ENCODE peak calls at places on chromosomes 7 and 10, in six cellular contexts. One of them, this sample, is unnamed.

GRCh38 chr7:129670636-129671035 is 59.1 kb downstream of the NRF1 start:
- DNase-seq in GM23338: no peak
- DNase-seq in Panc1: no peak
- DNase-seq in breast epithelium: no peak
- DNase-seq in HCT116: no peak
- DNase-seq in stomach: no peak
- DNase-seq in this sample: no peak

GRCh38 chr10:57696641-57697040 is 571.1 kb downstream of the IPMK start:
- DNase-seq in GM23338: no peak
- DNase-seq in Panc1: peak; percentile 52
- DNase-seq in breast epithelium: no peak
- DNase-seq in HCT116: no peak
- DNase-seq in stomach: no peak
- DNase-seq in this sample: no peak

GRCh38 chr7:75033064-75033463 is 40.5 kb downstream of the RCC1L start:
- DNase-seq in GM23338: peak; percentile 82
- DNase-seq in Panc1: no peak
- DNase-seq in breast epithelium: no peak
- DNase-seq in HCT116: no peak
- DNase-seq in stomach: no peak
- DNase-seq in this sample: no peak

GRCh38 chr10:14389981-14390590 is 59.4 kb upstream of the FRMD4A start:
- DNase-seq in GM23338: no peak
- DNase-seq in Panc1: no peak
- DNase-seq in breast epithelium: no peak
- DNase-seq in HCT116: no peak
- DNase-seq in stomach: no peak
- DNase-seq in this sample: no peak

GRCh38 chr10:77641788-77642397 is 4.3 kb upstream of the KCNMA1 start:
- DNase-seq in GM23338: peak; percentile 91
- DNase-seq in Panc1: peak; percentile 84
- DNase-seq in breast epithelium: no peak
- DNase-seq in HCT116: peak; percentile 64
- DNase-seq in stomach: peak; percentile 77
- DNase-seq in this sample: no peak

GRCh38 chr7:8627322-8627721 is 193.9 kb downstream of the NXPH1 start:
- DNase-seq in GM23338: peak; percentile 33
- DNase-seq in Panc1: no peak
- DNase-seq in breast epithelium: no peak
- DNase-seq in HCT116: no peak
- DNase-seq in stomach: no peak
- DNase-seq in this sample: no peak

GRCh38 chr10:34690403-34691049 is 124.6 kb downstream of the PARD3 start:
- DNase-seq in GM23338: no peak
- DNase-seq in Panc1: no peak
- DNase-seq in breast epithelium: no peak
- DNase-seq in HCT116: no peak
- DNase-seq in stomach: no peak
- DNase-seq in this sample: peak; percentile 45

GRCh38 chr10:112442063-112442462 is 4.7 kb downstream of the ZDHHC6 start:
- DNase-seq in GM23338: no peak
- DNase-seq in Panc1: no peak
- DNase-seq in breast epithelium: no peak
- DNase-seq in HCT116: no peak
- DNase-seq in stomach: no peak
- DNase-seq in this sample: no peak

GRCh38 chr10:100184426-100185219 is 1.2 kb downstream of the ERLIN1 start:
- DNase-seq in GM23338: peak; percentile 19
- DNase-seq in Panc1: no peak
- DNase-seq in breast epithelium: no peak
- DNase-seq in HCT116: peak; percentile 12
- DNase-seq in stomach: no peak
- DNase-seq in this sample: no peak

GRCh38 chr10:104273291-104273690 is 4.3 kb downstream of the GSTO2 start:
- DNase-seq in GM23338: no peak
- DNase-seq in Panc1: no peak
- DNase-seq in breast epithelium: no peak
- DNase-seq in HCT116: no peak
- DNase-seq in stomach: no peak
- DNase-seq in this sample: no peak

GRCh38 chr10:61628875-61629513 is 33.7 kb upstream of the CABCOCO1 start:
- DNase-seq in GM23338: peak; percentile 37
- DNase-seq in Panc1: peak; percentile 74
- DNase-seq in breast epithelium: no peak
- DNase-seq in HCT116: no peak
- DNase-seq in stomach: no peak
- DNase-seq in this sample: no peak

GRCh38 chr7:42237162-42237821 is at the start of gene GLI3:
- DNase-seq in GM23338: peak; percentile 93
- DNase-seq in Panc1: no peak
- DNase-seq in breast epithelium: peak; percentile 85
- DNase-seq in HCT116: no peak
- DNase-seq in stomach: peak; percentile 58
- DNase-seq in this sample: peak; percentile 96

GRCh38 chr7:111180273-111180814 is 89.4 kb downstream of the LRRN3 start:
- DNase-seq in GM23338: no peak
- DNase-seq in Panc1: no peak
- DNase-seq in breast epithelium: no peak
- DNase-seq in HCT116: no peak
- DNase-seq in stomach: no peak
- DNase-seq in this sample: no peak

GRCh38 chr7:64736575-64736974 is 57.7 kb upstream of the ZNF138 start:
- DNase-seq in GM23338: no peak
- DNase-seq in Panc1: no peak
- DNase-seq in breast epithelium: no peak
- DNase-seq in HCT116: no peak
- DNase-seq in stomach: no peak
- DNase-seq in this sample: no peak

GRCh38 chr7:85469446-85469970 is 282.7 kb upstream of the SEMA3D start:
- DNase-seq in GM23338: no peak
- DNase-seq in Panc1: no peak
- DNase-seq in breast epithelium: no peak
- DNase-seq in HCT116: no peak
- DNase-seq in stomach: no peak
- DNase-seq in this sample: no peak

GRCh38 chr7:23713285-23714235 is 3.5 kb downstream of the STK31 start:
- DNase-seq in GM23338: no peak
- DNase-seq in Panc1: peak; percentile 77
- DNase-seq in breast epithelium: no peak
- DNase-seq in HCT116: no peak
- DNase-seq in stomach: no peak
- DNase-seq in this sample: no peak

GRCh38 chr10:130479906-130480305 is 343.7 kb downstream of the GLRX3 start:
- DNase-seq in GM23338: no peak
- DNase-seq in Panc1: no peak
- DNase-seq in breast epithelium: no peak
- DNase-seq in HCT116: no peak
- DNase-seq in stomach: no peak
- DNase-seq in this sample: no peak

GRCh38 chr7:4661871-4662270 is 20.2 kb upstream of the FOXK1 start:
- DNase-seq in GM23338: no peak
- DNase-seq in Panc1: no peak
- DNase-seq in breast epithelium: no peak
- DNase-seq in HCT116: no peak
- DNase-seq in stomach: peak; percentile 50
- DNase-seq in this sample: no peak

GRCh38 chr7:131012477-131013031 is 278.5 kb upstream of the KLF14 start:
- DNase-seq in GM23338: no peak
- DNase-seq in Panc1: no peak
- DNase-seq in breast epithelium: no peak
- DNase-seq in HCT116: no peak
- DNase-seq in stomach: no peak
- DNase-seq in this sample: no peak

GRCh38 chr7:41000042-41000441 is 702.8 kb downstream of the INHBA start:
- DNase-seq in GM23338: no peak
- DNase-seq in Panc1: no peak
- DNase-seq in breast epithelium: no peak
- DNase-seq in HCT116: no peak
- DNase-seq in stomach: no peak
- DNase-seq in this sample: no peak

GRCh38 chr7:40990841-40991240 is 712.0 kb downstream of the INHBA start:
- DNase-seq in GM23338: no peak
- DNase-seq in Panc1: no peak
- DNase-seq in breast epithelium: no peak
- DNase-seq in HCT116: no peak
- DNase-seq in stomach: no peak
- DNase-seq in this sample: no peak

DNA sequence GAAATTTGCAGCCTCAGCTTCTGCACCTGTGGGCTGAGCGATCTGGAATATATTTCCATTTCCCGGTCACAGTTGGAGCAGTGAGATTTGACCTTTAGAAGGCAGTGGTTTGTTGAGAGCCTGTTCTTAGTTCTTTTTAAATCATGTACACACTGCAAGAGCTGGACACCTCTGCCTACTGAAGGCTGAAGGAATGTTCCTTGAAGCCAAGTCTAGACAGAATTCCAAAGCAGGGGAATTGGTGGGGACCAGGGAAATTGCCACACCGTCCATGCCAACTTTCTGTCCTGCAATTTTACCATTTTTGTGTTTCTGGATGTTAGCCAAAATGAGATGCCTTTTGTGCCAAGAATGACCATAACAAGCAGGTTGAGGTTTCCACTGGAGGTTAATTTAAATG is 706.6 kb downstream of the INHBA start:
- DNase-seq in GM23338: no peak
- DNase-seq in Panc1: no peak
- DNase-seq in breast epithelium: no peak
- DNase-seq in HCT116: no peak
- DNase-seq in stomach: no peak
- DNase-seq in this sample: no peak
- TF ChIP-seq POLR2AphosphoS5 in GM23338: no peak
- TF ChIP-seq POLR2AphosphoS5 in Panc1: no peak
- TF ChIP-seq POLR2AphosphoS5 in breast epithelium: no peak
- TF ChIP-seq POLR2AphosphoS5 in HCT116: no peak
- TF ChIP-seq POLR2AphosphoS5 in stomach: no peak
- TF ChIP-seq POLR2AphosphoS5 in this sample: no peak

DNA sequence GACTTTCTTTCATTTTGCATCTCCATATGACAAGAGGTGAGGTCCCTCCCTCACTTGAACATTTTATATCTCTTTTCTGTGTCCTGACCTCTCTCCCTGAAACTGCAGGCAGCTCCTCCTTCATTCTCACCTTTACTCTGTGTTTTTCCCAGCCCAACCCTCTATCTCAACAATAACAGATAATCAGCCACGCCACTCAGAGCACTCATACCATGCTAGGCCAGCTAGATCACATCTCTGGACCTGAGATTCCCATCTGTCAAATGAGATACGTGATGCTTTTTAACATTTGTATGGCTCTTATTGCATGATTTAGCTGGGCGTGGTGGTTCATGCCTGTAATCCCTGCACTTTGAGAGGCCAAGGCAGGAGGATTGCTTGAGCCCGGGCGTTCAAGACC is 63.1 kb upstream of the PDCD4 start:
- DNase-seq in GM23338: no peak
- DNase-seq in Panc1: no peak
- DNase-seq in breast epithelium: no peak
- DNase-seq in HCT116: no peak
- DNase-seq in stomach: no peak
- DNase-seq in this sample: no peak
- H3K27ac ChIP-seq in GM23338: no peak overlapping the region
- H3K27ac ChIP-seq in Panc1: no peak overlapping the region
- H3K27ac ChIP-seq in breast epithelium: no peak overlapping the region
- H3K27ac ChIP-seq in HCT116: no peak overlapping the region
- H3K27ac ChIP-seq in stomach: no peak overlapping the region
- H3K27ac ChIP-seq in this sample: no peak overlapping the region

GRCh38 chr7:95589766-95590165 is 6.5 kb downstream of the PDK4 start:
- DNase-seq in GM23338: no peak
- DNase-seq in Panc1: no peak
- DNase-seq in breast epithelium: no peak
- DNase-seq in HCT116: no peak
- DNase-seq in stomach: no peak
- DNase-seq in this sample: no peak
- H3K4me1 ChIP-seq in GM23338: no peaks in the 10 kb centered on the region
- H3K4me1 ChIP-seq in Panc1: no peaks in the 10 kb centered on the region
- H3K4me1 ChIP-seq in breast epithelium: peaks cover 9% of the 10 kb centered on the region
- H3K4me1 ChIP-seq in HCT116: no peaks in the 10 kb centered on the region
- H3K4me1 ChIP-seq in stomach: peaks cover 37% of the 10 kb centered on the region
- H3K4me1 ChIP-seq in this sample: peaks cover 68% of the 10 kb centered on the region

GRCh38 chr7:106867641-106868351 is 2.7 kb downstream of the PIK3CG start:
- DNase-seq in GM23338: no peak
- DNase-seq in Panc1: no peak
- DNase-seq in breast epithelium: no peak
- DNase-seq in HCT116: no peak
- DNase-seq in stomach: no peak
- DNase-seq in this sample: no peak

GRCh38 chr7:106864298-106865081 is 592 bp upstream of the PIK3CG start:
- DNase-seq in GM23338: no peak
- DNase-seq in Panc1: no peak
- DNase-seq in breast epithelium: no peak
- DNase-seq in HCT116: no peak
- DNase-seq in stomach: no peak
- DNase-seq in this sample: no peak

GRCh38 chr7:106866298-106867281 is 1.5 kb downstream of the PIK3CG start:
- DNase-seq in GM23338: no peak
- DNase-seq in Panc1: no peak
- DNase-seq in breast epithelium: no peak
- DNase-seq in HCT116: no peak
- DNase-seq in stomach: no peak
- DNase-seq in this sample: no peak

GRCh38 chr7:106863216-106863997 is 1.7 kb upstream of the PIK3CG start:
- DNase-seq in GM23338: no peak
- DNase-seq in Panc1: no peak
- DNase-seq in breast epithelium: no peak
- DNase-seq in HCT116: no peak
- DNase-seq in stomach: no peak
- DNase-seq in this sample: no peak

DNA sequence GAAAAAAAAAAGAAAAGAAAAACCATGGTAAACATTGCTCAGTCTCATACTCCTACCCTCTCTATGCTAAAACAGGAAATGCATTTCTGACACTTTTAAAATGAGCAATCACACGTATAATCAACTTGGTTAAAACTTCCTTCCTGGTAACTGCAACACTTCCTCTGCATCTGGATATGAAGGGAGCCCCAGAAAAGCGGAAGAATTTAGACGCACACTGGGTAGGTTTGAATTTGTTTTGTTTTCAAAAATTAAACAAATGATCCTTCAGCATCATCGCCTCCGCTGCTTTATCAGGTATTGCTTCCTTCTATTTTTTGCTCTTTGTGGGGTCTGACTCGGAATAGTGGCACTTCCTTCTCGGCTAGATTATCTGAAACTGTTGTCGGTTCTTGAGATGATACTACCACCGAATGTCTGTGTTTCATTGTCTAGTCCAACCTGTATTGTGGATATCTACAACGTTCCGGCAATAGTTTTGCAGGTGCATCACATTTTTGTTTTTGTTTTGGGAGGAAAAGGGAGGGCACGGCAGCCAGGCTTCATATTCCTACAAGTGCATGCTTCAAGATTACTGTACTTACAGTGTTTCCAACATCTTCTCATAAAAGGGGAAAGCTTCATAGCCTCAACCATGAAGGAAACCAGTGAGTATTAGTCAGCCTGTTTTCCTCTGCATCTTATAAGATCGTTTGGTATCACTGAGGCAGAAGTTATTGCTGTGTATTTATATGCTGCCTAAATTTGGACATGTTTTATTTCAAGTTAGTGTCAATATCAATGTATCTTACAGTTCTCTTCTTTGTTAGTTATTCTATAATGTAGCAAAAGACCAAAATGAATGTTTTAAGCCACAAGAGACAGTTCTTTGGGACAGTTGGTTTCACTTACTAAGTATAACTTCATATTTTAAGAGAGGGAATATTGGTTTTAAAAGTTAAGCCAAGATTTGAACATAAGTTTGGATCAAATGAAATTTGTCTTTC is at the start of gene PIK3CG:
- DNase-seq in GM23338: no peak
- DNase-seq in Panc1: no peak
- DNase-seq in breast epithelium: no peak
- DNase-seq in HCT116: no peak
- DNase-seq in stomach: no peak
- DNase-seq in this sample: no peak
- TF ChIP-seq POLR2AphosphoS5 in GM23338: no peak
- TF ChIP-seq POLR2AphosphoS5 in Panc1: no peak
- TF ChIP-seq POLR2AphosphoS5 in breast epithelium: no peak
- TF ChIP-seq POLR2AphosphoS5 in HCT116: no peak
- TF ChIP-seq POLR2AphosphoS5 in stomach: peak; percentile 11
- TF ChIP-seq POLR2AphosphoS5 in this sample: no peak

This sample was measured in esophagus muscularis mucosa.